ENCODE peak calls at places on chromosomes 5 and 9, in five cellular contexts. One of them, this sample, is unnamed.

GRCh38 chr5:156475831-156476551 is 149.0 kb downstream of the SGCD start:
- DNase-seq in H1: no peak
- DNase-seq in HepG2: no peak
- DNase-seq in GM12878: no peak
- DNase-seq in K562: no peak
- DNase-seq in this sample: peak; percentile 70

GRCh38 chr9:116362493-116362892 is 208.9 kb downstream of the PAPPA start:
- DNase-seq in H1: no peak
- DNase-seq in HepG2: no peak
- DNase-seq in K562: no peak
- DNase-seq in GM12878: no peak
- DNase-seq in this sample: no peak

GRCh38 chr5:77946381-77947050 is 170.4 kb upstream of the TBCA start:
- DNase-seq in GM12878: no peak
- DNase-seq in HepG2: no peak
- DNase-seq in K562: no peak
- DNase-seq in H1: no peak
- DNase-seq in this sample: no peak

GRCh38 chr9:88280816-88281382 is 107.3 kb upstream of the SPIN1 start:
- DNase-seq in HepG2: no peak
- DNase-seq in GM12878: no peak
- DNase-seq in K562: no peak
- DNase-seq in H1: peak; percentile 52
- DNase-seq in this sample: no peak

GRCh38 chr5:54234304-54234938 is 76.0 kb downstream of the ARL15 start:
- DNase-seq in K562: no peak
- DNase-seq in HepG2: peak; percentile 9
- DNase-seq in GM12878: no peak
- DNase-seq in H1: no peak
- DNase-seq in this sample: peak; percentile 47

GRCh38 chr5:170736966-170737365 is 46.6 kb upstream of the GABRP start:
- DNase-seq in K562: no peak
- DNase-seq in H1: peak; percentile 27
- DNase-seq in GM12878: no peak
- DNase-seq in HepG2: no peak
- DNase-seq in this sample: no peak

GRCh38 chr5:44809956-44810276 is 1.2 kb downstream of the MRPS30 start:
- DNase-seq in HepG2: no peak
- DNase-seq in K562: no peak
- DNase-seq in H1: no peak
- DNase-seq in GM12878: no peak
- DNase-seq in this sample: no peak

GRCh38 chr5:40779561-40779960 is 18.6 kb downstream of the PRKAA1 start:
- DNase-seq in K562: no peak
- DNase-seq in GM12878: no peak
- DNase-seq in HepG2: no peak
- DNase-seq in H1: no peak
- DNase-seq in this sample: no peak

GRCh38 chr9:124776952-124777645 is at the start of gene OLFML2A:
- DNase-seq in GM12878: no peak
- DNase-seq in HepG2: no peak
- DNase-seq in K562: peak; percentile 37
- DNase-seq in H1: peak; percentile 83
- DNase-seq in this sample: peak; percentile 41

GRCh38 chr5:148849461-148849860 is 23.1 kb downstream of the ADRB2 start:
- DNase-seq in K562: no peak
- DNase-seq in H1: no peak
- DNase-seq in GM12878: no peak
- DNase-seq in HepG2: no peak
- DNase-seq in this sample: no peak

GRCh38 chr9:111561165-111561719 is 36.3 kb downstream of the ZNF483 start:
- DNase-seq in HepG2: no peak
- DNase-seq in GM12878: no peak
- DNase-seq in K562: no peak
- DNase-seq in H1: no peak
- DNase-seq in this sample: no peak

GRCh38 chr9:85020791-85021190 is 351.3 kb downstream of the NTRK2 start:
- DNase-seq in K562: no peak
- DNase-seq in GM12878: no peak
- DNase-seq in H1: no peak
- DNase-seq in HepG2: no peak
- DNase-seq in this sample: no peak

GRCh38 chr5:61048534-61048933 is 103.5 kb downstream of the NDUFAF2 start:
- DNase-seq in K562: no peak
- DNase-seq in HepG2: no peak
- DNase-seq in H1: no peak
- DNase-seq in GM12878: no peak
- DNase-seq in this sample: no peak

GRCh38 chr5:62331921-62332320 is 25.9 kb downstream of the KIF2A start:
- DNase-seq in HepG2: no peak
- DNase-seq in GM12878: no peak
- DNase-seq in H1: no peak
- DNase-seq in K562: no peak
- DNase-seq in this sample: no peak

GRCh38 chr5:157607371-157608161 is 32.0 kb upstream of the ADAM19 start:
- DNase-seq in H1: no peak
- DNase-seq in K562: peak; percentile 33
- DNase-seq in GM12878: no peak
- DNase-seq in HepG2: no peak
- DNase-seq in this sample: peak; percentile 12

GRCh38 chr9:88198346-88198807 is 60.1 kb upstream of the SPATA31C2 start:
- DNase-seq in HepG2: no peak
- DNase-seq in H1: no peak
- DNase-seq in GM12878: no peak
- DNase-seq in K562: no peak
- DNase-seq in this sample: peak; percentile 17

GRCh38 chr9:77848897-77849296 is 182.7 kb downstream of the GNAQ start:
- DNase-seq in HepG2: no peak
- DNase-seq in K562: no peak
- DNase-seq in GM12878: no peak
- DNase-seq in H1: no peak
- DNase-seq in this sample: peak; percentile 47

GRCh38 chr5:168793844-168794837 is 215.0 kb upstream of the PANK3 start:
- DNase-seq in H1: no peak
- DNase-seq in HepG2: peak; percentile 33
- DNase-seq in GM12878: no peak
- DNase-seq in K562: no peak
- DNase-seq in this sample: peak; percentile 9

GRCh38 chr5:104347119-104347708 is 784.6 kb upstream of the NUDT12 start:
- DNase-seq in GM12878: no peak
- DNase-seq in K562: no peak
- DNase-seq in HepG2: no peak
- DNase-seq in H1: no peak
- DNase-seq in this sample: no peak

GRCh38 chr5:176700239-176700847 is 53.1 kb downstream of the TSPAN17 start:
- DNase-seq in GM12878: no peak
- DNase-seq in H1: peak; percentile 79
- DNase-seq in K562: peak; percentile 52
- DNase-seq in HepG2: no peak
- DNase-seq in this sample: peak; percentile 34

GRCh38 chr5:54310433-54311177 is at the start of gene ARL15:
- DNase-seq in GM12878: peak; percentile 87
- DNase-seq in K562: peak; percentile 97
- DNase-seq in HepG2: peak; percentile 91
- DNase-seq in H1: peak; percentile 99
- DNase-seq in this sample: peak; percentile 95

GRCh38 chr9:123682746-123683145 is 247.2 kb downstream of the DENND1A start:
- DNase-seq in K562: no peak
- DNase-seq in HepG2: no peak
- DNase-seq in H1: no peak
- DNase-seq in GM12878: no peak
- DNase-seq in this sample: no peak

GRCh38 chr9:123678878-123679329 is 251.0 kb downstream of the DENND1A start:
- DNase-seq in GM12878: no peak
- DNase-seq in K562: no peak
- DNase-seq in H1: no peak
- DNase-seq in HepG2: peak; percentile 76
- DNase-seq in this sample: no peak

GRCh38 chr9:123680382-123680781 is 249.5 kb downstream of the DENND1A start:
- DNase-seq in K562: no peak
- DNase-seq in HepG2: no peak
- DNase-seq in GM12878: no peak
- DNase-seq in H1: no peak
- DNase-seq in this sample: no peak

GRCh38 chr9:123679330-123679987 is 250.5 kb downstream of the DENND1A start:
- DNase-seq in GM12878: peak; percentile 95
- DNase-seq in H1: no peak
- DNase-seq in K562: no peak
- DNase-seq in HepG2: peak; percentile 88
- DNase-seq in this sample: no peak

GRCh38 chr9:123678038-123678877 is 251.7 kb downstream of the DENND1A start:
- DNase-seq in H1: no peak
- DNase-seq in GM12878: no peak
- DNase-seq in HepG2: peak; percentile 84
- DNase-seq in K562: no peak
- DNase-seq in this sample: no peak
- TF ChIP-seq EP300 in H1: no peak
- TF ChIP-seq EP300 in GM12878: no peak
- TF ChIP-seq EP300 in HepG2: peak; percentile 54
- TF ChIP-seq EP300 in K562: no peak
- TF ChIP-seq EP300 in this sample: no peak

GRCh38 chr5:155389498-155389897 is 375.9 kb downstream of the KIF4B start:
- DNase-seq in HepG2: no peak
- DNase-seq in GM12878: no peak
- DNase-seq in K562: no peak
- DNase-seq in H1: no peak
- DNase-seq in this sample: no peak
- TF ChIP-seq HDAC2 in HepG2: no peak
- TF ChIP-seq HDAC2 in GM12878: no peak
- TF ChIP-seq HDAC2 in K562: no peak
- TF ChIP-seq HDAC2 in H1: no peak
- TF ChIP-seq HDAC2 in this sample: no peak

GRCh38 chr5:123472150-123472549 is 39.8 kb upstream of the CSNK1G3 start:
- DNase-seq in H1: no peak
- DNase-seq in GM12878: no peak
- DNase-seq in K562: no peak
- DNase-seq in HepG2: no peak
- DNase-seq in this sample: no peak
- TF ChIP-seq EP300 in H1: no peak
- TF ChIP-seq EP300 in GM12878: no peak
- TF ChIP-seq EP300 in K562: no peak
- TF ChIP-seq EP300 in HepG2: no peak
- TF ChIP-seq EP300 in this sample: no peak

GRCh38 chr5:72013741-72014703 is 93.3 kb upstream of the MAP1B start:
- DNase-seq in HepG2: no peak
- DNase-seq in H1: no peak
- DNase-seq in GM12878: no peak
- DNase-seq in K562: no peak
- DNase-seq in this sample: no peak

GRCh38 chr5:72021651-72022357 is 85.5 kb upstream of the MAP1B start:
- DNase-seq in HepG2: no peak
- DNase-seq in GM12878: no peak
- DNase-seq in H1: no peak
- DNase-seq in K562: no peak
- DNase-seq in this sample: no peak

GRCh38 chr5:72015103-72015548 is 92.1 kb upstream of the MAP1B start:
- DNase-seq in HepG2: peak; percentile 24
- DNase-seq in K562: peak; percentile 33
- DNase-seq in GM12878: no peak
- DNase-seq in H1: no peak
- DNase-seq in this sample: peak; percentile 83

GRCh38 chr5:72018158-72018803 is 89.0 kb upstream of the MAP1B start:
- DNase-seq in K562: peak; percentile 75
- DNase-seq in H1: peak; percentile 91
- DNase-seq in HepG2: peak; percentile 39
- DNase-seq in GM12878: peak; percentile 26
- DNase-seq in this sample: peak; percentile 74
- TF ChIP-seq HDAC2 in K562: no peak
- TF ChIP-seq HDAC2 in H1: no peak
- TF ChIP-seq HDAC2 in HepG2: no peak
- TF ChIP-seq HDAC2 in GM12878: no peak
- TF ChIP-seq HDAC2 in this sample: no peak

GRCh38 chr9:95132406-95133350 is 184.8 kb downstream of the FANCC start:
- DNase-seq in GM12878: no peak
- DNase-seq in K562: no peak
- DNase-seq in H1: no peak
- DNase-seq in HepG2: no peak
- DNase-seq in this sample: no peak
- TF ChIP-seq EP300 in GM12878: no peak
- TF ChIP-seq EP300 in K562: no peak
- TF ChIP-seq EP300 in H1: no peak
- TF ChIP-seq EP300 in HepG2: no peak
- TF ChIP-seq EP300 in this sample: no peak

DNA sequence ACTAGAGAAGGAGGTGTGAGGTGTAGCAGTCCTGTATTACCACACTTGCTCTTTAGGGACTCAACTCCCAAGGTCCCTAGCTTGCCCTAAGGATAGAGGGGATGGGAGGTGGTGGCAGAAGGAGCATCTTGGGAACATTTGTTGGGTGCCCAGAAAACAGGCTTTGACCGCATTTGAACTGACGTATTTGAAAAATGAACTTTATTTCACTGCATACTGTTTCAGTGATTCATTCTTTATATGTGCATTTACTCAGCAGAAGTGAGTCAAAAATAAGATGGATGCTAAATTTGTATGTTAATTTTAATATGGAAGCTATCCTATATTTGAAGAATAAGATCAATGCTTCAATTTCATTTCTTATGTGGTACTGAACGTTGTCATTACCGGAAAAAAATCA is 18.7 kb downstream of the DMRT3 start:
- DNase-seq in H1: no peak
- DNase-seq in HepG2: no peak
- DNase-seq in GM12878: no peak
- DNase-seq in K562: no peak
- DNase-seq in this sample: no peak
- TF ChIP-seq HDAC2 in H1: no peak
- TF ChIP-seq HDAC2 in HepG2: no peak
- TF ChIP-seq HDAC2 in GM12878: no peak
- TF ChIP-seq HDAC2 in K562: no peak
- TF ChIP-seq HDAC2 in this sample: no peak

This sample was measured in A549.